ENCODE peak calls at places on chromosomes 16 and 17, in four cellular contexts. X, I, P and W are unnamed samples.

GRCh38 chr17:74218436-74218835 is 5.1 kb downstream of the TTYH2 start:
- DNase-seq in X (no peak), I (no peak), P (no peak), W (no peak)

GRCh38 chr16:20359997-20360396 is 7.5 kb upstream of the UMOD start:
- DNase-seq in X (no peak), I (peak), P (no peak), W (peak)

GRCh38 chr16:5016967-5017677 is 16.6 kb downstream of the NAGPA start:
- DNase-seq in X (no peak), I (no peak), P (no peak), W (no peak)

GRCh38 chr16:4914528-4915225 is 22.3 kb downstream of the PPL start:
- DNase-seq in X (no peak), I (no peak), P (no peak), W (no peak)

GRCh38 chr17:73271078-73271477 is 9.4 kb upstream of the CPSF4L start:
- DNase-seq in X (no peak), I (no peak), P (no peak), W (no peak)

GRCh38 chr17:48561894-48562810 is 16.0 kb downstream of the HOXB4 start:
- DNase-seq in X (no peak), I (peak), P (no peak), W (no peak)

GRCh38 chr17:5027299-5027698 is 7.9 kb downstream of the SLC52A1 start:
- DNase-seq in X (no peak), I (no peak), P (no peak), W (no peak)

GRCh38 chr16:84897911-84898377 is 78.2 kb downstream of the CRISPLD2 start:
- DNase-seq in X (no peak), I (no peak), P (no peak), W (no peak)

GRCh38 chr16:31004658-31005057 is 5.8 kb downstream of the STX1B start:
- DNase-seq in X (no peak), I (no peak), P (no peak), W (no peak)

GRCh38 chr17:48970865-48971687 is 2.7 kb upstream of the GIP start:
- DNase-seq in X (no peak), I (peak), P (no peak), W (peak)

GRCh38 chr16:66287916-66288315 is 78.6 kb upstream of the CDH5 start:
- DNase-seq in X (no peak), I (no peak), P (no peak), W (no peak)

GRCh38 chr17:60129164-60129563 is 20.6 kb upstream of the CA4 start:
- DNase-seq in X (no peak), I (no peak), P (no peak), W (no peak)

GRCh38 chr17:7383742-7384488 is 3.0 kb downstream of the TNK1 start:
- DNase-seq in X (no peak), I (no peak), P (no peak), W (no peak)

GRCh38 chr17:2736956-2737355 is 12.5 kb downstream of the CCDC92B start:
- DNase-seq in X (no peak), I (no peak), P (no peak), W (no peak)

GRCh38 chr17:56978441-56979090 is 635 bp downstream of the SCPEP1 start:
- DNase-seq in X (no peak), I (peak), P (no peak), W (no peak)

GRCh38 chr17:82384730-82385429 is 13.3 kb downstream of the UTS2R start:
- DNase-seq in X (no peak), I (peak), P (no peak), W (peak)

GRCh38 chr17:1473841-1474240 is 17.8 kb upstream of the CRK start:
- DNase-seq in X (no peak), I (no peak), P (no peak), W (no peak)

GRCh38 chr17:1473170-1473569 is 17.1 kb upstream of the CRK start:
- DNase-seq in X (no peak), I (no peak), P (no peak), W (no peak)

GRCh38 chr17:1471931-1472727 is 16.1 kb upstream of the CRK start:
- DNase-seq in X (no peak), I (no peak), P (no peak), W (no peak)

GRCh38 chr17:1475321-1475854 is 17.1 kb downstream of the MYO1C start:
- DNase-seq in X (no peak), I (no peak), P (no peak), W (no peak)

DNA sequence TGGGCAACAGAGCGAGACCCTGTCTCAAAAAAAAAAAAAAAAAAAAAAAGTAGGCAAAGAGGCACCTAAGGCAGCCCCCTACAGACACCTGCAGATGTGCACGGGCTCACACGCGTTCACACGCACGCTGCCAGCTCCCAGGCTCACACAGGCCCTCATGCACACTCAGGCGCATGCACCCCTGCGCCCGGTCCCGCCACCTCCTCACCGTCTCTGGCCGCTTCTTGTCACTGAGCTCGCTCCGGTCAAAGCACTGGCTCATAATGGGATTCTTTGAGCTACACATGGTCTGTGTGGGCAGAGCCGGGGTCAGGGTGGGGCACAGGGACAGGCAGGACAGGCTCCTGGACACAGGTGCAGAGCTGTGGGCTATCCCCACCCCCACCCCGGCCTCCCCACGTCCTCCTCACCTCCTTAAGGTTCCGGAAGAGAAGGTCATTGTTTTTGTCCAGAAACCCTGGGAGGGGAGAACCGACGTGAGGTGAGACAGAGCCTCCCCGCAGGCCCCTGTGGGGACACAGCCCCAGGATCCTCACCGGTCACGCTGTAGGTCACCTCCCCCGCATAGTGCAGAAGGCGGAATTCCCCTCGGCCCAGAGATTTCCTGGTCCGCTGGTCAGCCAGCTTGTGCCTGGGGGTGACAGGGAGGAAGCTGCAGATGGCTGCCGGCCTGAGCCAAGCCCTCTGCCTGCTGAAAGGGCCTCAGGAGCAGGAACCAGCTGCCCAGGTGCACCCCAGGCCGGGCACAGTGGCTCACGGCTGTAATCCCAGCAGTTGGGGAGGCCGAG is 17.9 kb downstream of the MYO1C start:
- DNase-seq in X (no peak), I (no peak), P (no peak), W (no peak)
- TF ChIP-seq FOSL1 in X (no peak), I (no peak), P (no peak), W (no peak)

GRCh38 chr17:80492343-80493136 is 16.1 kb upstream of the NPTX1 start:
- DNase-seq in X (no peak), I (no peak), P (no peak), W (no peak)
- TF ChIP-seq FOSL1 in X (no peak), I (no peak), P (no peak), W (no peak)

GRCh38 chr16:16120382-16121184 is 102.7 kb downstream of the ABCC6 start:
- DNase-seq in X (no peak), I (peak), P (no peak), W (no peak)
- TF ChIP-seq FOSL1 in X (no peak), I (peak), P (no peak), W (no peak)

GRCh38 chr17:63276376-63276775 is 169.7 kb downstream of the CYB561 start:
- DNase-seq in X (no peak), I (no peak), P (no peak), W (no peak)

GRCh38 chr17:63275318-63275967 is 170.7 kb downstream of the CYB561 start:
- DNase-seq in X (no peak), I (peak), P (peak), W (peak)

GRCh38 chr17:63276821-63277220 is 169.3 kb downstream of the CYB561 start:
- DNase-seq in X (no peak), I (no peak), P (no peak), W (no peak)

GRCh38 chr17:63275968-63276349 is 170.1 kb downstream of the CYB561 start:
- DNase-seq in X (no peak), I (no peak), P (no peak), W (no peak)

GRCh38 chr17:63274156-63274555 is 171.9 kb downstream of the CYB561 start:
- DNase-seq in X (no peak), I (no peak), P (peak), W (no peak)
- TF ChIP-seq FOSL1 in X (no peak), I (no peak), P (peak), W (no peak)

GRCh38 chr17:307741-308507 is 44.7 kb downstream of the RPH3AL start:
- DNase-seq in X (no peak), I (no peak), P (no peak), W (no peak)
- TF ChIP-seq FOSL1 in X (no peak), I (no peak), P (no peak), W (no peak)

DNA sequence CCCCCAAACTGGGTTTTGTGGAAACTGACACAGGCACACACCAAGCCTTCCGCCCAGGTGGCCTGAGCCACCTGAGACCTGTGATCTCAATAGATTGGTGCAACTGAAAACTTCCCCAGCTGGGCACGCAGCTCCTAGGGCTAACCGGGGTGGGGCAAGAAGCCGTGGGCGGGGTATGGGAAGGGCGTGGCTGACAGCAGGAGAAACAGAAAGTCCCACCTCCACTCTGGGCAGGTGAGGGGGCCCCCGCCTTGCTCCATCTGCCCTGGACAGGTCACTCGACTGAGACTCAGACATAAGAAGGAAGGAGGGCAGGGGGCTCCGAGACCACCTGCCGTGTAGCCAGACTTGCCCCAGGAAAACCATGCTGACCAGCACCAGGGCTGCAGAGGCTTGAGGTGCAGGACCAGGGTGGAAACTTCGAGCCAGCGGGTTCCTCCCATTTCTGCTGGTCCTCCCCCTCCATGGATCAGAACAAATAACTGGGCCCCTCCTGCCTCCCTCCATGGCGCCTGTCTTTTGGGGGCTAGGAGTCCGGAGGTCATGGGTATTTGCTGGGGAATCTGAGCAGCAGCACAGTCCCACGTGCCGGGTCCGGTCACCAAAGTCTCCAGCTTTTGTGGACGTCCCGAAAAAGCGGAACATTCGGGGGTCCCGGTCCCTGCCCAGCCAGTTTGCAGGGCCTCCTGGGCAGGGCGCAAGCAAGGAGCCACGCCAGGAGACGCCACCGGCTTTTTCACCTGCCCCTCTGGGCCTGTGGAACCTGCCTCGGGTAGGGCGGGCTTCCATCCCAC is 1.3 kb downstream of the TIMP2 start:
- DNase-seq in X (no peak), I (peak), P (peak), W (no peak)
- TF ChIP-seq FOSL1 in X (no peak), I (no peak), P (no peak), W (no peak)